ENCODE peak calls at places on chromosomes 16 and 17, in five cellular contexts. D, O, M, H and L are unnamed samples. For H3K27me3, the result is how much of the 10 kb centered on the place peaks cover.

GRCh38 chr16:27154573-27155521 is 48.5 kb upstream of the KDM8 start:
- DNase-seq in D (peak), O (peak), M (peak), H (peak), L (no peak)

GRCh38 chr17:8941980-8942617 is 23.4 kb downstream of the PIK3R5 start:
- DNase-seq in D (no peak), O (no peak), M (no peak), H (no peak), L (no peak)

GRCh38 chr16:50560903-50561863 is 13.0 kb downstream of the NKD1 start:
- DNase-seq in D (no peak), O (no peak), M (no peak), H (no peak), L (no peak)

GRCh38 chr16:67542464-67542863 is 13.8 kb downstream of the RIPOR1 start:
- DNase-seq in D (peak), O (peak), M (peak), H (peak), L (no peak)

GRCh38 chr16:50615891-50616290 is 65.2 kb downstream of the SNX20 start:
- DNase-seq in D (no peak), O (no peak), M (no peak), H (no peak), L (no peak)

GRCh38 chr17:81429353-81429774 is 34.1 kb downstream of the BAHCC1 start:
- DNase-seq in D (peak), O (no peak), M (no peak), H (peak), L (peak)

GRCh38 chr17:17041018-17041521 is 1.2 kb upstream of the MPRIP start:
- DNase-seq in D (no peak), O (no peak), M (no peak), H (no peak), L (peak)

GRCh38 chr16:89031715-89032659 is 55.0 kb upstream of the CBFA2T3 start:
- DNase-seq in D (no peak), O (no peak), M (no peak), H (peak), L (peak)

GRCh38 chr16:66924527-66925321 is 611 bp downstream of the RRAD start:
- DNase-seq in D (no peak), O (peak), M (no peak), H (peak), L (no peak)

GRCh38 chr17:50817838-50818237 is 17.5 kb upstream of the WFIKKN2 start:
- DNase-seq in D (no peak), O (peak), M (peak), H (no peak), L (no peak)

GRCh38 chr17:61248399-61248798 is 151.2 kb upstream of the TBX2 start:
- DNase-seq in D (no peak), O (no peak), M (no peak), H (peak), L (no peak)

GRCh38 chr17:40791808-40792436 is 7.8 kb downstream of the KRT28 start:
- DNase-seq in D (peak), O (peak), M (peak), H (no peak), L (no peak)

GRCh38 chr17:18258356-18259038 is at the start of gene FLII:
- DNase-seq in D (peak), O (peak), M (no peak), H (peak), L (no peak)

GRCh38 chr16:89915303-89916232 is 3.1 kb upstream of the MC1R start:
- DNase-seq in D (no peak), O (no peak), M (no peak), H (no peak), L (no peak)

GRCh38 chr17:47789611-47790520 is 31.7 kb downstream of the OSBPL7 start:
- DNase-seq in D (peak), O (peak), M (no peak), H (peak), L (no peak)

GRCh38 chr17:11807606-11808005 is 189.7 kb downstream of the ZNF18 start:
- DNase-seq in D (no peak), O (no peak), M (no peak), H (no peak), L (no peak)

GRCh38 chr17:30970757-30971567 is at the start of gene RNF135:
- DNase-seq in D (peak), O (peak), M (peak), H (peak), L (peak)

GRCh38 chr17:21146362-21147021 is 19.7 kb downstream of the DHRS7B start:
- DNase-seq in D (no peak), O (no peak), M (no peak), H (no peak), L (no peak)

GRCh38 chr16:73095885-73096341 is 48.0 kb upstream of the ZFHX3 start:
- DNase-seq in D (peak), O (no peak), M (no peak), H (no peak), L (no peak)

GRCh38 chr16:27225536-27226360 is 22.4 kb downstream of the KDM8 start:
- DNase-seq in D (no peak), O (no peak), M (no peak), H (peak), L (no peak)

GRCh38 chr17:77862890-77863813 is 95.4 kb upstream of the TNRC6C start:
- DNase-seq in D (no peak), O (no peak), M (no peak), H (no peak), L (no peak)

GRCh38 chr16:16014329-16015224 is 65.2 kb downstream of the ABCC1 start:
- DNase-seq in D (peak), O (no peak), M (no peak), H (peak), L (peak)

GRCh38 chr16:74501484-74502479 is 80.5 kb upstream of the CLEC18B start:
- DNase-seq in D (no peak), O (no peak), M (no peak), H (no peak), L (no peak)

GRCh38 chr16:48365030-48365600 is 20.1 kb downstream of the SIAH1 start:
- DNase-seq in D (no peak), O (no peak), M (no peak), H (no peak), L (no peak)

GRCh38 chr17:1977583-1978395 is 47.3 kb downstream of the RTN4RL1 start:
- DNase-seq in D (no peak), O (peak), M (no peak), H (no peak), L (no peak)

DNA sequence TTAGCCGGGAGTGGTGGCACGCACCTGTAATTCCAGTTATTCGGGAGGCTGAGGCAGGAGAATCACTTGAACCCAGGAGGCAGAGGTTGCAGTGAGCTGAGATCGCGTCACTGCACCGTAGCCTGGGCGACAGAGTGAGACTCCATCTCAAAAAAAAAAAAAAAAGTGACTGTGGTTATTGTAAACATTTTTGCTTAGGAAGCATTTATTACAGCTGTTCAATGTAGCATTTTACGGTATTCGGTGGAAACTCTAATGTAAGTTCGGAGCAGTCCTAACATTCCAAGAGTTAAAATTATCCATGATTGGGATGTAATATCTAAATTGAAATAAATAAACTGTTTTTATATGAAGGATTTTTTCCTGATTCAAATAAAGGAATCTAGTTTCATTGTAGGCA is 254.8 kb upstream of the HSBP1 start:
- DNase-seq in D (no peak), O (no peak), M (no peak), H (no peak), L (no peak)
- TF ChIP-seq POLR2AphosphoS5 in D (no peak), O (no peak), M (no peak), H (no peak), L (no peak)

GRCh38 chr16:84369938-84370627 is 1.7 kb downstream of the ATP2C2 start:
- DNase-seq in D (no peak), O (peak), M (no peak), H (no peak), L (no peak)
- H3K27me3 ChIP-seq in D (under half), O (under half), M (under half), H (under half), L (under half)

GRCh38 chr17:63944736-63945499 is 12.8 kb upstream of the CD79B start:
- DNase-seq in D (no peak), O (no peak), M (no peak), H (no peak), L (no peak)

GRCh38 chr17:63945851-63946439 is 13.8 kb upstream of the CD79B start:
- DNase-seq in D (no peak), O (no peak), M (no peak), H (no peak), L (no peak)

GRCh38 chr17:63942309-63942985 is 10.3 kb upstream of the CD79B start:
- DNase-seq in D (no peak), O (no peak), M (no peak), H (no peak), L (no peak)

GRCh38 chr17:63941751-63942150 is 9.6 kb upstream of the CD79B start:
- DNase-seq in D (no peak), O (no peak), M (no peak), H (no peak), L (no peak)

DNA sequence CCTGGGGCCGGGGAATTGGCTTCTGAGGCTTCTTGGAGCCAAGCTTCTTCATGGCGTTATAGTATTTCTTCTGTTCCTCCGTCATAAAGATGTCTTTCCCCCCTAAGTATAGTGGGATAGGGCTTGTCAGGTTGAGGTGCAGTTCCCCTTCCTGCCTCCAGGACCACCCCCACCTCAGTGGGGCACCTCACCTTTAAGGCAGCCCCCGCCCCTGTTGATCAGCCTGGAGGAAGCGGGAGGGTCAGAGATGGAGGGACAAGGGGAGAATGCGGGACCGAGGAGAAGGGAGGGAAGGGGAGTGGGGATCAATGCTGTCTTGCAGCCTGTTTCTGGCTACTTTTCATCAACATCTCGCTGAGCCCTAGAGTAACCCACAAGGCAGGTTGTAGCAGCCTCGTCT is 11.6 kb upstream of the CD79B start:
- DNase-seq in D (no peak), O (peak), M (no peak), H (no peak), L (no peak)
- TF ChIP-seq CTCF in D (no peak), O (peak), M (peak), H (no peak), L (no peak)

GRCh38 chr17:73100363-73100762 is 7.9 kb upstream of the SLC39A11 start:
- DNase-seq in D (no peak), O (no peak), M (no peak), H (no peak), L (no peak)

GRCh38 chr17:73096866-73097265 is 4.4 kb upstream of the SLC39A11 start:
- DNase-seq in D (no peak), O (no peak), M (no peak), H (no peak), L (peak)

GRCh38 chr17:73101031-73101430 is 8.5 kb upstream of the SLC39A11 start:
- DNase-seq in D (no peak), O (no peak), M (no peak), H (peak), L (peak)

GRCh38 chr17:73098919-73099318 is 6.4 kb upstream of the SLC39A11 start:
- DNase-seq in D (no peak), O (no peak), M (no peak), H (no peak), L (no peak)

DNA sequence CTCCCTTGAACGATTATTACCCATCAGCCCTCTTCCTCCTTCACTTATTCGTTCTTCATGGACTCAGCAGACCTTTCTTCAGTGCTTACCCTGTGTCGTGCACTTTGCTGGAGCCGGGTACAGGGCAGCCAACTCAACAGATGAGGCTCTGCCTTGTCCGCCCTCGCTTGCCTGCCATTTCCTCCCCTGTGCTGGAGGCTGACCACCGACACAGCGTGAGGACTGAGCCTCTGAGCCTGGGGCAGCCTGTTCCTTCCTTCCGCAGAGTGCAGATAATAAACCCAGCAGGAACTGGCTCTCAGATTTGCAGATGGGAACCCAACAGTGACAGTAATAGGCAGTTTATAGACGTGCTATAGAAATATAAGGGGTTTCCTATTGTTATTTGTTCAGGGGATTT is 7.0 kb upstream of the SLC39A11 start:
- DNase-seq in D (no peak), O (no peak), M (no peak), H (no peak), L (no peak)
- TF ChIP-seq POLR2AphosphoS5 in D (no peak), O (no peak), M (no peak), H (no peak), L (no peak)

DNA sequence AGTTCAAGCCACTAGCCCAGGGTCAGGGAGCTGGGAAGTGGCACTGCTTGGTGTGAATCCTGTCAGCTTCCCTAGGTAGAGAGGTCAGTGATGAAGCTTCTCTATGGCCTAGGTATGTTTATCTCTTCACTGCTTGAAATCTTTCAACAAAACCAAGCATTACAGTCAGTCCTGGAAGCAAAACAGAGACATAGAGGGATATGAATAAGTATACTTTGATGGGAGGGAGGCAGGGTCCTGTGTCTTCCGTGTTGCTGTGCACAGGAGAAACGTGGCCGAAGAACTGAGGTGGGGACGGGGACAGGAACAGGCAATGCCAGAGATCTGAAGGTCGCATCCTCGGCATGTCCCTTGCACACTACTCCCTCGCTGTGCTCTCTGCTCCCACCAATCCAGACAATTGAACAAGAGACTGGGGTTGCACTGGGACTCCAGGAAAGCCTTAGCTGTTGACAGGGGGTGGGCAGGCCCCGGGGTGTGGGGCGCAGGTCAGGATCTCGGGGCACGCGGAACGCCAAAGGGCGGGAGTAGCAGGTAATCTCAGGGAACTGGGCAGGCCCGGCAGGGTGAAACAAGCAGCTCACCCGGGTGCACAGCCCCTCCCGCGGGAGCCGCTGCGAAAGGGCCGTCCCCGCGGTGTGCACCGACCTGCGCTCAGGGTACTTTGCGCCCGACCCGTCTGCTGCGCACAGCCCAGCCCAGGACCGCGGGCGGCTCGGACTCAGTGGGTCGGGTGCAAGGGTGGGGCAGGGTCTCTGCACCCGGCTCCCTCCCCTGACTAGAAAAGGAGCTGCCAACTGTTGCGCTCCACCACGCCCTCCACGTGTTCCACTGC is at the start of gene MT1H:
- DNase-seq in D (no peak), O (peak), M (no peak), H (peak), L (no peak)
- H3K27me3 ChIP-seq in D (half or more), O (half or more), M (under half), H (under half), L (under half)

DNA sequence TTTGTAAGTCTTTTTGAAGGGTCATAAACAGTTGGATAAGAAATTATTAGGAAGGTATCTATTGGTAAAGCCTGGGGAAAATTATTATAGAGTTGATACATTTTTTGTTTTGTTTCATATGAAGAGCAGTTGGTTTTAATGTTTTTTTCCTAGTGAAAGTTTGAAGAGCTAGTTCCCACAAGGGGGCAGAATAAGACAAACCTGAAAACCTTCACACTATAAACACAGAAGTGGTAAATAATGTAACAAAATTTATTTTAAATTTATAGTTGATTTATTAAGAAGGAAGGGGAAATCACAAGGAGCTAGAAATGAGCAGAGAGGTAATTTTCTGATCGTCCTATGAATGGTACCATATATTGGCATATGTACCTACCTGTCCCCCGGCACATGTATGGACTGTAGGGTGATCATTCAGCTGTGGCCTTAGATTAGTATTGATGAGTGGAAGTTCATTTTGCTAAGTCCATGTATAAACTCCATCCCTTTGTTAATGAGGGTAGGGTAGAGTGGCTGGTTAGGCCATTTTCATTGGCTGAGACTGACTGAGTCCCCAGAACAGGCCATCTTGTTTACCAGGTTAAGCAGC is 116.3 kb downstream of the TANC2 start:
- DNase-seq in D (peak), O (peak), M (peak), H (no peak), L (no peak)
- TF ChIP-seq CTCF in D (peak), O (no peak), M (peak), H (no peak), L (peak)

GRCh38 chr16:28823291-28823718 is 506 bp downstream of the ATXN2L start:
- DNase-seq in D (no peak), O (peak), M (no peak), H (no peak), L (no peak)
- TF ChIP-seq POLR2AphosphoS5 in D (no peak), O (no peak), M (no peak), H (no peak), L (no peak)

DNA sequence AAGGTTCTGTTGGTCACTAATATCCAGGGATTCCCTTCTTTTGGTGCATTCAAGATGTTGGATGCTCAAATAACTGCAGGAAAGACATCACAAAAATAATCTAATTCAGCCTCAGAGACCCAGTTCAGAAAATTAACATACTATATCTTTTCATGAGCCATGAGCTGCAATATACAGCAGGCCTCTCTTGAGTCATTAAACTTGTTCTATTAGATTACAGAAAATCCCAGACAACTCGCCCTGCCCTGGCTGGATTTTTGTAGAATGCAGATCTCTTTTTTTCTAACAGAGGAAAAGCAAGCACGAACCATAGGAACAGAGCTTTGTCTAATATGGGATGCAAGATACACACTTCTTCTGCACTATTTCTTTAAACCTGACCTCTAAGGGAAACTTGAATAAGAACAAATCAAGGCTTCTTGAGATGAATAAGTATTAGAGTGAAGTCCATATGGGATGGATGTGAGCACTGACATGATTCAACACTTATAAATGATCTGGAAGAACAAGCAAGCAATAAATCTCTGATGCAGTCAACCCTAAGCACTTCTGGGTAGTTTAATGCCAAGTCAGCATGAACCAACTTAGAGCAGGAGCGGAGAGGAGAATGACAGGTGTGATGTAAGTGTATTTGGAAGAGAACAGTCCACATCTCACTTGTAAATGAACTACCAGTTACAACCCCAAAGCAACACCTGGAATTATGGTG is 70.7 kb upstream of the GNAO1 start:
- DNase-seq in D (no peak), O (no peak), M (no peak), H (no peak), L (no peak)
- H3K27me3 ChIP-seq in D (under half), O (under half), M (half or more), H (under half), L (under half)

GRCh38 chr16:12500771-12501170 is 302.9 kb downstream of the CPPED1 start:
- DNase-seq in D (no peak), O (no peak), M (no peak), H (peak), L (no peak)

GRCh38 chr16:12496866-12497265 is 306.8 kb downstream of the CPPED1 start:
- DNase-seq in D (no peak), O (no peak), M (no peak), H (no peak), L (no peak)

GRCh38 chr16:12498077-12498476 is 305.6 kb downstream of the CPPED1 start:
- DNase-seq in D (no peak), O (no peak), M (no peak), H (no peak), L (no peak)

GRCh38 chr16:12497558-12497957 is 306.1 kb downstream of the CPPED1 start:
- DNase-seq in D (no peak), O (no peak), M (no peak), H (no peak), L (no peak)

GRCh38 chr16:12499032-12499735 is 304.5 kb downstream of the CPPED1 start:
- DNase-seq in D (no peak), O (no peak), M (no peak), H (no peak), L (no peak)
- TF ChIP-seq CTCF in D (no peak), O (no peak), M (no peak), H (no peak), L (no peak)

GRCh38 chr16:84526794-84527485 is 22.5 kb upstream of the MEAK7 start:
- DNase-seq in D (peak), O (no peak), M (no peak), H (no peak), L (no peak)
- TF ChIP-seq POLR2AphosphoS5 in D (no peak), O (no peak), M (no peak), H (no peak), L (no peak)